ENCODE peak calls at places on chromosome X, in nine cellular contexts. O is HEK293T; W is stimulated activated naive CD8-positive, alpha-beta T cell treated with anti-CD3 and anti-CD28 coated beads, Interleukin-15, Interleukin-2, amounts not matched to agents 100 U/mL and 50 U/mL, for 24 hours; G is body of pancreas; B is iris pigment epithelial cell; V is GM18507; I is PC-9; P is T-helper 1 cell; F is Ammon's horn. M is an unnamed sample.

GRCh38 chrX:48802089-48802812 is 384 bp downstream of the HDAC6 start:
- DNase-seq in O (peak), W (peak), G (peak), B (peak), V (peak), I (peak), P (peak), F (peak), M (peak)

GRCh38 chrX:132001127-132001526 is 22.0 kb upstream of the STK26 start:
- DNase-seq in O (no peak), W (no peak), G (no peak), B (no peak), V (no peak), I (peak), P (no peak), F (no peak), M (no peak)

GRCh38 chrX:14753436-14753835 is 119.4 kb downstream of the FANCB start:
- DNase-seq in O (no peak), W (no peak), G (no peak), B (no peak), V (no peak), I (no peak), P (no peak), F (no peak), M (no peak)

GRCh38 chrX:3295731-3296130 is 50.7 kb downstream of the MXRA5 start:
- DNase-seq in O (peak), W (no peak), G (peak), B (peak), V (no peak), I (no peak), P (no peak), F (no peak), M (no peak)

GRCh38 chrX:153727108-153727931 is 2.7 kb downstream of the ABCD1 start:
- DNase-seq in O (no peak), W (no peak), G (peak), B (peak), V (no peak), I (peak), P (no peak), F (peak), M (peak)

GRCh38 chrX:53831662-53832635 is 145.4 kb upstream of the HUWE1 start:
- DNase-seq in O (peak), W (peak), G (peak), B (peak), V (no peak), I (no peak), P (no peak), F (peak), M (peak)

GRCh38 chrX:107849747-107850478 is 24.2 kb downstream of the MID2 start:
- DNase-seq in O (peak), W (no peak), G (no peak), B (peak), V (no peak), I (no peak), P (no peak), F (no peak), M (peak)

GRCh38 chrX:17473021-17473420 is 98.0 kb downstream of the NHS start:
- DNase-seq in O (no peak), W (no peak), G (no peak), B (no peak), V (no peak), I (no peak), P (no peak), F (no peak), M (no peak)

GRCh38 chrX:145817666-145818521 is at the start of gene SLITRK2:
- DNase-seq in O (no peak), W (no peak), G (peak), B (no peak), V (no peak), I (no peak), P (no peak), F (peak), M (peak)

GRCh38 chrX:21740329-21741274 is 17.3 kb downstream of the SMPX start:
- DNase-seq in O (no peak), W (no peak), G (peak), B (peak), V (no peak), I (no peak), P (no peak), F (no peak), M (peak)

GRCh38 chrX:50853399-50853798 is 39.4 kb upstream of the SHROOM4 start:
- DNase-seq in O (no peak), W (no peak), G (peak), B (no peak), V (no peak), I (no peak), P (no peak), F (peak), M (no peak)

GRCh38 chrX:133921764-133922389 is 63.5 kb downstream of the GPC3 start:
- DNase-seq in O (peak), W (peak), G (peak), B (peak), V (no peak), I (no peak), P (no peak), F (no peak), M (peak)

GRCh38 chrX:119688856-119689455 is 4.0 kb downstream of the SEPTIN6 start:
- DNase-seq in O (no peak), W (no peak), G (no peak), B (no peak), V (no peak), I (no peak), P (no peak), F (no peak), M (no peak)

GRCh38 chrX:98067611-98068010 is 1183.9 kb downstream of the RPA4 start:
- DNase-seq in O (no peak), W (no peak), G (no peak), B (no peak), V (no peak), I (no peak), P (no peak), F (peak), M (no peak)

GRCh38 chrX:154724999-154725756 is 25.7 kb downstream of the GAB3 start:
- DNase-seq in O (no peak), W (no peak), G (no peak), B (no peak), V (no peak), I (no peak), P (no peak), F (no peak), M (no peak)

GRCh38 chrX:42098897-42099296 is 175.5 kb upstream of the CASK start:
- DNase-seq in O (no peak), W (no peak), G (no peak), B (peak), V (no peak), I (no peak), P (no peak), F (no peak), M (no peak)

GRCh38 chrX:115330498-115331138 is 41.1 kb downstream of the LUZP4 start:
- DNase-seq in O (peak), W (peak), G (peak), B (peak), V (peak), I (peak), P (no peak), F (peak), M (peak)

GRCh38 chrX:17707731-17708130 is 29.6 kb upstream of the SCML1 start:
- DNase-seq in O (no peak), W (no peak), G (no peak), B (no peak), V (no peak), I (no peak), P (no peak), F (no peak), M (no peak)

GRCh38 chrX:47873123-47873522 is 36.4 kb downstream of the ZNF81 start:
- DNase-seq in O (no peak), W (no peak), G (no peak), B (no peak), V (no peak), I (no peak), P (no peak), F (no peak), M (no peak)

GRCh38 chrX:38515291-38515690 is 46.1 kb upstream of the TSPAN7 start:
- DNase-seq in O (no peak), W (no peak), G (no peak), B (no peak), V (no peak), I (no peak), P (no peak), F (no peak), M (no peak)

GRCh38 chrX:108811891-108812290 is 75.5 kb upstream of the IRS4 start:
- DNase-seq in O (peak), W (no peak), G (no peak), B (no peak), V (no peak), I (no peak), P (no peak), F (no peak), M (no peak)

GRCh38 chrX:153507484-153508178 is 9.8 kb upstream of the ATP2B3 start:
- DNase-seq in O (peak), W (peak), G (peak), B (peak), V (peak), I (peak), P (peak), F (peak), M (peak)

GRCh38 chrX:1165535-1166196 is 46.8 kb downstream of the CRLF2 start:
- DNase-seq in O (no peak), W (peak), G (no peak), B (peak), V (no peak), I (no peak), P (no peak), F (no peak), M (peak)

GRCh38 chrX:11787564-11787963 is 29.5 kb downstream of the MSL3 start:
- DNase-seq in O (peak), W (peak), G (peak), B (peak), V (no peak), I (no peak), P (peak), F (peak), M (peak)

GRCh38 chrX:12583543-12583942 is 207.7 kb upstream of the PRPS2 start:
- DNase-seq in O (no peak), W (no peak), G (no peak), B (no peak), V (no peak), I (no peak), P (no peak), F (no peak), M (no peak)

GRCh38 chrX:68939868-68940267 is 111.0 kb downstream of the EFNB1 start:
- DNase-seq in O (no peak), W (no peak), G (no peak), B (no peak), V (no peak), I (no peak), P (no peak), F (no peak), M (no peak)

GRCh38 chrX:119895843-119896326 is at the start of gene AKAP14:
- DNase-seq in O (no peak), W (no peak), G (no peak), B (peak), V (no peak), I (no peak), P (no peak), F (no peak), M (peak)

GRCh38 chrX:1941291-1941690 is 326.4 kb downstream of the ASMT start:
- DNase-seq in O (no peak), W (no peak), G (no peak), B (no peak), V (no peak), I (no peak), P (no peak), F (no peak), M (no peak)

GRCh38 chrX:136156560-136157117 is 9.3 kb downstream of the FHL1 start:
- DNase-seq in O (no peak), W (no peak), G (no peak), B (no peak), V (no peak), I (no peak), P (no peak), F (no peak), M (no peak)

GRCh38 chrX:101904996-101905395 is 26.8 kb downstream of the ZMAT1 start:
- DNase-seq in O (no peak), W (no peak), G (no peak), B (no peak), V (no peak), I (no peak), P (no peak), F (no peak), M (no peak)

GRCh38 chrX:138710866-138711331 is 618 bp downstream of the FGF13 start:
- DNase-seq in O (peak), W (no peak), G (no peak), B (no peak), V (no peak), I (no peak), P (no peak), F (no peak), M (no peak)

GRCh38 chrX:154298312-154298711 is 2.7 kb downstream of the TKTL1 start:
- DNase-seq in O (no peak), W (no peak), G (no peak), B (no peak), V (no peak), I (no peak), P (no peak), F (no peak), M (no peak)

GRCh38 chrX:50780144-50780543 is 33.9 kb downstream of the SHROOM4 start:
- DNase-seq in O (no peak), W (no peak), G (no peak), B (no peak), V (no peak), I (no peak), P (no peak), F (no peak), M (no peak)

GRCh38 chrX:53494427-53494826 is 60.3 kb upstream of the HSD17B10 start:
- DNase-seq in O (no peak), W (no peak), G (peak), B (peak), V (no peak), I (no peak), P (no peak), F (no peak), M (no peak)

GRCh38 chrX:50075630-50076349 is 125.0 kb downstream of the AKAP4 start:
- DNase-seq in O (no peak), W (no peak), G (no peak), B (no peak), V (no peak), I (no peak), P (no peak), F (no peak), M (no peak)

GRCh38 chrX:131271274-131271673 is 17.8 kb downstream of the IGSF1 start:
- DNase-seq in O (no peak), W (no peak), G (no peak), B (no peak), V (no peak), I (no peak), P (no peak), F (no peak), M (no peak)

GRCh38 chrX:112863850-112864249 is 23.2 kb upstream of the AMOT start:
- DNase-seq in O (no peak), W (no peak), G (no peak), B (no peak), V (no peak), I (peak), P (no peak), F (no peak), M (no peak)

GRCh38 chrX:118720058-118720707 is 7.2 kb upstream of the IL13RA1 start:
- DNase-seq in O (no peak), W (no peak), G (no peak), B (no peak), V (no peak), I (no peak), P (no peak), F (no peak), M (no peak)